ENCODE peak calls at places on chromosomes 3 and 15, in four cellular contexts. One of them, this sample, is unnamed.

GRCh38 chr3:42502429-42503250 is at the start of gene VIPR1:
- DNase-seq in stimulated activated CD4-positive, alpha-beta T cell treated with anti-CD3 and anti-CD28 coated beads, Interleukin-12 subunit alpha, Interleukin-12 subunit beta, amount 100 ng/mL, for 24 hours: peak; percentile 87
- DNase-seq in effector CD4-positive, alpha-beta T cell: peak; percentile 91
- DNase-seq in T-helper 9 cell: peak; percentile 92
- DNase-seq in this sample: peak; percentile 91

GRCh38 chr3:169146112-169146665 is 517.3 kb downstream of the MECOM start:
- DNase-seq in T-helper 9 cell: no peak
- DNase-seq in effector CD4-positive, alpha-beta T cell: no peak
- DNase-seq in stimulated activated CD4-positive, alpha-beta T cell treated with anti-CD3 and anti-CD28 coated beads, Interleukin-12 subunit alpha, Interleukin-12 subunit beta, amount 100 ng/mL, for 24 hours: no peak
- DNase-seq in this sample: no peak

GRCh38 chr15:32683231-32683630 is 34.6 kb upstream of the GREM1 start:
- DNase-seq in stimulated activated CD4-positive, alpha-beta T cell treated with anti-CD3 and anti-CD28 coated beads, Interleukin-12 subunit alpha, Interleukin-12 subunit beta, amount 100 ng/mL, for 24 hours: no peak
- DNase-seq in effector CD4-positive, alpha-beta T cell: no peak
- DNase-seq in T-helper 9 cell: no peak
- DNase-seq in this sample: no peak

GRCh38 chr3:194939949-194940770 is 254.5 kb downstream of the FAM43A start:
- DNase-seq in T-helper 9 cell: no peak
- DNase-seq in effector CD4-positive, alpha-beta T cell: no peak
- DNase-seq in stimulated activated CD4-positive, alpha-beta T cell treated with anti-CD3 and anti-CD28 coated beads, Interleukin-12 subunit alpha, Interleukin-12 subunit beta, amount 100 ng/mL, for 24 hours: no peak
- DNase-seq in this sample: no peak

GRCh38 chr3:15323063-15323462 is 9.3 kb downstream of the SH3BP5 start:
- DNase-seq in stimulated activated CD4-positive, alpha-beta T cell treated with anti-CD3 and anti-CD28 coated beads, Interleukin-12 subunit alpha, Interleukin-12 subunit beta, amount 100 ng/mL, for 24 hours: no peak
- DNase-seq in effector CD4-positive, alpha-beta T cell: no peak
- DNase-seq in T-helper 9 cell: no peak
- DNase-seq in this sample: no peak

GRCh38 chr3:64992462-64993285 is 304.9 kb upstream of the ADAMTS9 start:
- DNase-seq in stimulated activated CD4-positive, alpha-beta T cell treated with anti-CD3 and anti-CD28 coated beads, Interleukin-12 subunit alpha, Interleukin-12 subunit beta, amount 100 ng/mL, for 24 hours: no peak
- DNase-seq in T-helper 9 cell: no peak
- DNase-seq in effector CD4-positive, alpha-beta T cell: no peak
- DNase-seq in this sample: no peak

GRCh38 chr15:38069506-38069905 is 135.1 kb downstream of the TMCO5A start:
- DNase-seq in T-helper 9 cell: no peak
- DNase-seq in effector CD4-positive, alpha-beta T cell: no peak
- DNase-seq in stimulated activated CD4-positive, alpha-beta T cell treated with anti-CD3 and anti-CD28 coated beads, Interleukin-12 subunit alpha, Interleukin-12 subunit beta, amount 100 ng/mL, for 24 hours: no peak
- DNase-seq in this sample: no peak

GRCh38 chr3:46613313-46614005 is 1.1 kb downstream of the FAM240A start:
- DNase-seq in stimulated activated CD4-positive, alpha-beta T cell treated with anti-CD3 and anti-CD28 coated beads, Interleukin-12 subunit alpha, Interleukin-12 subunit beta, amount 100 ng/mL, for 24 hours: no peak
- DNase-seq in effector CD4-positive, alpha-beta T cell: no peak
- DNase-seq in T-helper 9 cell: no peak
- DNase-seq in this sample: no peak

GRCh38 chr15:68285243-68285980 is 7.9 kb downstream of the FEM1B start:
- DNase-seq in effector CD4-positive, alpha-beta T cell: no peak
- DNase-seq in T-helper 9 cell: no peak
- DNase-seq in stimulated activated CD4-positive, alpha-beta T cell treated with anti-CD3 and anti-CD28 coated beads, Interleukin-12 subunit alpha, Interleukin-12 subunit beta, amount 100 ng/mL, for 24 hours: no peak
- DNase-seq in this sample: no peak

GRCh38 chr3:113354307-113354706 is 87.0 kb downstream of the CFAP44 start:
- DNase-seq in effector CD4-positive, alpha-beta T cell: no peak
- DNase-seq in T-helper 9 cell: no peak
- DNase-seq in stimulated activated CD4-positive, alpha-beta T cell treated with anti-CD3 and anti-CD28 coated beads, Interleukin-12 subunit alpha, Interleukin-12 subunit beta, amount 100 ng/mL, for 24 hours: no peak
- DNase-seq in this sample: no peak

GRCh38 chr3:153757839-153758238 is 363.4 kb upstream of the ARHGEF26 start:
- DNase-seq in T-helper 9 cell: no peak
- DNase-seq in effector CD4-positive, alpha-beta T cell: no peak
- DNase-seq in stimulated activated CD4-positive, alpha-beta T cell treated with anti-CD3 and anti-CD28 coated beads, Interleukin-12 subunit alpha, Interleukin-12 subunit beta, amount 100 ng/mL, for 24 hours: no peak
- DNase-seq in this sample: no peak

GRCh38 chr3:184171562-184171961 is 3.1 kb upstream of the AP2M1 start:
- DNase-seq in T-helper 9 cell: no peak
- DNase-seq in effector CD4-positive, alpha-beta T cell: no peak
- DNase-seq in stimulated activated CD4-positive, alpha-beta T cell treated with anti-CD3 and anti-CD28 coated beads, Interleukin-12 subunit alpha, Interleukin-12 subunit beta, amount 100 ng/mL, for 24 hours: no peak
- DNase-seq in this sample: no peak

GRCh38 chr15:71380345-71380744 is 265.1 kb downstream of the THSD4 start:
- DNase-seq in stimulated activated CD4-positive, alpha-beta T cell treated with anti-CD3 and anti-CD28 coated beads, Interleukin-12 subunit alpha, Interleukin-12 subunit beta, amount 100 ng/mL, for 24 hours: no peak
- DNase-seq in T-helper 9 cell: no peak
- DNase-seq in effector CD4-positive, alpha-beta T cell: no peak
- DNase-seq in this sample: no peak

GRCh38 chr3:146640955-146641867 is 36.1 kb upstream of the PLSCR5 start:
- DNase-seq in T-helper 9 cell: no peak
- DNase-seq in effector CD4-positive, alpha-beta T cell: no peak
- DNase-seq in stimulated activated CD4-positive, alpha-beta T cell treated with anti-CD3 and anti-CD28 coated beads, Interleukin-12 subunit alpha, Interleukin-12 subunit beta, amount 100 ng/mL, for 24 hours: no peak
- DNase-seq in this sample: no peak

GRCh38 chr15:56996093-56996492 is 77.6 kb downstream of the TCF12 start:
- DNase-seq in stimulated activated CD4-positive, alpha-beta T cell treated with anti-CD3 and anti-CD28 coated beads, Interleukin-12 subunit alpha, Interleukin-12 subunit beta, amount 100 ng/mL, for 24 hours: no peak
- DNase-seq in T-helper 9 cell: no peak
- DNase-seq in effector CD4-positive, alpha-beta T cell: no peak
- DNase-seq in this sample: no peak

GRCh38 chr3:107985496-107985895 is 105.3 kb downstream of the CD47 start:
- DNase-seq in T-helper 9 cell: no peak
- DNase-seq in stimulated activated CD4-positive, alpha-beta T cell treated with anti-CD3 and anti-CD28 coated beads, Interleukin-12 subunit alpha, Interleukin-12 subunit beta, amount 100 ng/mL, for 24 hours: no peak
- DNase-seq in effector CD4-positive, alpha-beta T cell: no peak
- DNase-seq in this sample: no peak

GRCh38 chr3:194070220-194070633 is 65.7 kb upstream of the HES1 start:
- DNase-seq in T-helper 9 cell: no peak
- DNase-seq in stimulated activated CD4-positive, alpha-beta T cell treated with anti-CD3 and anti-CD28 coated beads, Interleukin-12 subunit alpha, Interleukin-12 subunit beta, amount 100 ng/mL, for 24 hours: no peak
- DNase-seq in effector CD4-positive, alpha-beta T cell: no peak
- DNase-seq in this sample: no peak

GRCh38 chr3:161104561-161105551 is at the start of gene B3GALNT1:
- DNase-seq in T-helper 9 cell: no peak
- DNase-seq in effector CD4-positive, alpha-beta T cell: no peak
- DNase-seq in stimulated activated CD4-positive, alpha-beta T cell treated with anti-CD3 and anti-CD28 coated beads, Interleukin-12 subunit alpha, Interleukin-12 subunit beta, amount 100 ng/mL, for 24 hours: no peak
- DNase-seq in this sample: no peak

GRCh38 chr3:32899265-32899664 is 52.2 kb upstream of the CCR4 start:
- DNase-seq in T-helper 9 cell: no peak
- DNase-seq in effector CD4-positive, alpha-beta T cell: no peak
- DNase-seq in stimulated activated CD4-positive, alpha-beta T cell treated with anti-CD3 and anti-CD28 coated beads, Interleukin-12 subunit alpha, Interleukin-12 subunit beta, amount 100 ng/mL, for 24 hours: no peak
- DNase-seq in this sample: no peak

GRCh38 chr3:98779936-98780335 is 16.8 kb downstream of the ST3GAL6 start:
- DNase-seq in effector CD4-positive, alpha-beta T cell: no peak
- DNase-seq in T-helper 9 cell: no peak
- DNase-seq in stimulated activated CD4-positive, alpha-beta T cell treated with anti-CD3 and anti-CD28 coated beads, Interleukin-12 subunit alpha, Interleukin-12 subunit beta, amount 100 ng/mL, for 24 hours: no peak
- DNase-seq in this sample: no peak

GRCh38 chr15:77541421-77542181 is 91.1 kb downstream of the LINGO1 start:
- DNase-seq in stimulated activated CD4-positive, alpha-beta T cell treated with anti-CD3 and anti-CD28 coated beads, Interleukin-12 subunit alpha, Interleukin-12 subunit beta, amount 100 ng/mL, for 24 hours: no peak
- DNase-seq in T-helper 9 cell: no peak
- DNase-seq in effector CD4-positive, alpha-beta T cell: no peak
- DNase-seq in this sample: no peak

GRCh38 chr3:28290863-28291300 is 49.5 kb downstream of the CMC1 start:
- DNase-seq in effector CD4-positive, alpha-beta T cell: no peak
- DNase-seq in stimulated activated CD4-positive, alpha-beta T cell treated with anti-CD3 and anti-CD28 coated beads, Interleukin-12 subunit alpha, Interleukin-12 subunit beta, amount 100 ng/mL, for 24 hours: no peak
- DNase-seq in T-helper 9 cell: no peak
- DNase-seq in this sample: no peak

GRCh38 chr3:67329358-67329757 is 325.1 kb downstream of the SUCLG2 start:
- DNase-seq in stimulated activated CD4-positive, alpha-beta T cell treated with anti-CD3 and anti-CD28 coated beads, Interleukin-12 subunit alpha, Interleukin-12 subunit beta, amount 100 ng/mL, for 24 hours: no peak
- DNase-seq in T-helper 9 cell: no peak
- DNase-seq in effector CD4-positive, alpha-beta T cell: no peak
- DNase-seq in this sample: no peak

GRCh38 chr3:183224581-183224980 is 28.5 kb upstream of the B3GNT5 start:
- DNase-seq in effector CD4-positive, alpha-beta T cell: no peak
- DNase-seq in stimulated activated CD4-positive, alpha-beta T cell treated with anti-CD3 and anti-CD28 coated beads, Interleukin-12 subunit alpha, Interleukin-12 subunit beta, amount 100 ng/mL, for 24 hours: no peak
- DNase-seq in T-helper 9 cell: no peak
- DNase-seq in this sample: no peak

GRCh38 chr3:25372167-25372566 is 55.9 kb upstream of the RARB start:
- DNase-seq in effector CD4-positive, alpha-beta T cell: no peak
- DNase-seq in stimulated activated CD4-positive, alpha-beta T cell treated with anti-CD3 and anti-CD28 coated beads, Interleukin-12 subunit alpha, Interleukin-12 subunit beta, amount 100 ng/mL, for 24 hours: no peak
- DNase-seq in T-helper 9 cell: no peak
- DNase-seq in this sample: no peak

GRCh38 chr15:51191766-51192165 is 97.1 kb upstream of the TNFAIP8L3 start:
- DNase-seq in effector CD4-positive, alpha-beta T cell: no peak
- DNase-seq in stimulated activated CD4-positive, alpha-beta T cell treated with anti-CD3 and anti-CD28 coated beads, Interleukin-12 subunit alpha, Interleukin-12 subunit beta, amount 100 ng/mL, for 24 hours: no peak
- DNase-seq in T-helper 9 cell: no peak
- DNase-seq in this sample: no peak

GRCh38 chr15:21260966-21261395 is 179.3 kb downstream of the POTEB3 start:
- DNase-seq in effector CD4-positive, alpha-beta T cell: no peak
- DNase-seq in stimulated activated CD4-positive, alpha-beta T cell treated with anti-CD3 and anti-CD28 coated beads, Interleukin-12 subunit alpha, Interleukin-12 subunit beta, amount 100 ng/mL, for 24 hours: no peak
- DNase-seq in T-helper 9 cell: no peak
- DNase-seq in this sample: no peak

GRCh38 chr3:56012732-56013131 is 455.5 kb downstream of the ERC2 start:
- DNase-seq in stimulated activated CD4-positive, alpha-beta T cell treated with anti-CD3 and anti-CD28 coated beads, Interleukin-12 subunit alpha, Interleukin-12 subunit beta, amount 100 ng/mL, for 24 hours: no peak
- DNase-seq in effector CD4-positive, alpha-beta T cell: no peak
- DNase-seq in T-helper 9 cell: no peak
- DNase-seq in this sample: no peak

GRCh38 chr15:80613762-80614365 is 81.2 kb upstream of the ABHD17C start:
- DNase-seq in T-helper 9 cell: no peak
- DNase-seq in effector CD4-positive, alpha-beta T cell: no peak
- DNase-seq in stimulated activated CD4-positive, alpha-beta T cell treated with anti-CD3 and anti-CD28 coated beads, Interleukin-12 subunit alpha, Interleukin-12 subunit beta, amount 100 ng/mL, for 24 hours: no peak
- DNase-seq in this sample: no peak

GRCh38 chr3:127066635-127067034 is 83.7 kb downstream of the PLXNA1 start:
- DNase-seq in stimulated activated CD4-positive, alpha-beta T cell treated with anti-CD3 and anti-CD28 coated beads, Interleukin-12 subunit alpha, Interleukin-12 subunit beta, amount 100 ng/mL, for 24 hours: no peak
- DNase-seq in T-helper 9 cell: no peak
- DNase-seq in effector CD4-positive, alpha-beta T cell: no peak
- DNase-seq in this sample: no peak

GRCh38 chr15:64720188-64720587 is 55.2 kb downstream of the RBPMS2 start:
- DNase-seq in effector CD4-positive, alpha-beta T cell: no peak
- DNase-seq in T-helper 9 cell: no peak
- DNase-seq in stimulated activated CD4-positive, alpha-beta T cell treated with anti-CD3 and anti-CD28 coated beads, Interleukin-12 subunit alpha, Interleukin-12 subunit beta, amount 100 ng/mL, for 24 hours: no peak
- DNase-seq in this sample: no peak

GRCh38 chr3:27392950-27393679 is 23.9 kb upstream of the NEK10 start:
- DNase-seq in stimulated activated CD4-positive, alpha-beta T cell treated with anti-CD3 and anti-CD28 coated beads, Interleukin-12 subunit alpha, Interleukin-12 subunit beta, amount 100 ng/mL, for 24 hours: no peak
- DNase-seq in effector CD4-positive, alpha-beta T cell: no peak
- DNase-seq in T-helper 9 cell: no peak
- DNase-seq in this sample: no peak

GRCh38 chr3:10145685-10146084 is 4.1 kb downstream of the VHL start:
- DNase-seq in effector CD4-positive, alpha-beta T cell: no peak
- DNase-seq in T-helper 9 cell: no peak
- DNase-seq in stimulated activated CD4-positive, alpha-beta T cell treated with anti-CD3 and anti-CD28 coated beads, Interleukin-12 subunit alpha, Interleukin-12 subunit beta, amount 100 ng/mL, for 24 hours: no peak
- DNase-seq in this sample: no peak